ENCODE peak calls at places on chromosomes 16 and 17, in seven cellular contexts. One of them, this sample, is unnamed.

GRCh38 chr16:80680046-80680445 is 124.4 kb downstream of the CDYL2 start:
- DNase-seq in AG04449: no peak
- DNase-seq in GM06990: no peak
- DNase-seq in AG10803: no peak
- DNase-seq in endothelial cell: no peak
- DNase-seq in lung: no peak
- DNase-seq in adrenal gland: no peak
- DNase-seq in this sample: no peak

GRCh38 chr17:68290955-68291835 is at the start of the genes ARSG and SLC16A6:
- DNase-seq in adrenal gland: no peak
- DNase-seq in lung: peak
- DNase-seq in AG10803: no peak
- DNase-seq in AG04449: no peak
- DNase-seq in GM06990: peak
- DNase-seq in endothelial cell: peak
- DNase-seq in this sample: peak

GRCh38 chr16:73888840-73889577 is 407.6 kb upstream of the PSMD7 start:
- DNase-seq in lung: no peak
- DNase-seq in AG10803: no peak
- DNase-seq in AG04449: no peak
- DNase-seq in GM06990: no peak
- DNase-seq in endothelial cell: no peak
- DNase-seq in adrenal gland: no peak
- DNase-seq in this sample: no peak

GRCh38 chr17:68238894-68239293 is 8.9 kb upstream of the AMZ2 start:
- DNase-seq in AG10803: no peak
- DNase-seq in lung: no peak
- DNase-seq in adrenal gland: no peak
- DNase-seq in GM06990: no peak
- DNase-seq in AG04449: no peak
- DNase-seq in endothelial cell: no peak
- DNase-seq in this sample: no peak

GRCh38 chr17:7440823-7441174 is 1.5 kb downstream of the FGF11 start:
- DNase-seq in lung: no peak
- DNase-seq in AG10803: no peak
- DNase-seq in AG04449: no peak
- DNase-seq in adrenal gland: peak
- DNase-seq in endothelial cell: peak
- DNase-seq in GM06990: peak
- DNase-seq in this sample: no peak

GRCh38 chr16:11994187-11995119 is 17.9 kb downstream of the SNX29 start:
- DNase-seq in lung: no peak
- DNase-seq in GM06990: no peak
- DNase-seq in AG04449: no peak
- DNase-seq in endothelial cell: no peak
- DNase-seq in adrenal gland: peak
- DNase-seq in AG10803: no peak
- DNase-seq in this sample: peak

GRCh38 chr17:82213251-82214011 is 789 bp upstream of the CCDC57 start:
- DNase-seq in AG04449: peak
- DNase-seq in GM06990: peak
- DNase-seq in lung: no peak
- DNase-seq in endothelial cell: no peak
- DNase-seq in adrenal gland: peak
- DNase-seq in AG10803: peak
- DNase-seq in this sample: peak

GRCh38 chr16:2985893-2986355 is 5.7 kb upstream of the PKMYT1 start:
- DNase-seq in adrenal gland: no peak
- DNase-seq in AG10803: no peak
- DNase-seq in lung: no peak
- DNase-seq in AG04449: no peak
- DNase-seq in endothelial cell: no peak
- DNase-seq in GM06990: no peak
- DNase-seq in this sample: no peak

GRCh38 chr17:43092891-43093290 is 32.3 kb downstream of the BRCA1 start:
- DNase-seq in GM06990: no peak
- DNase-seq in AG10803: peak
- DNase-seq in endothelial cell: no peak
- DNase-seq in lung: no peak
- DNase-seq in AG04449: no peak
- DNase-seq in adrenal gland: no peak
- DNase-seq in this sample: no peak

GRCh38 chr17:28031174-28031573 is 11.3 kb upstream of the NLK start:
- DNase-seq in endothelial cell: no peak
- DNase-seq in adrenal gland: no peak
- DNase-seq in AG04449: no peak
- DNase-seq in lung: no peak
- DNase-seq in AG10803: no peak
- DNase-seq in GM06990: no peak
- DNase-seq in this sample: no peak

GRCh38 chr17:38322156-38322779 is 21.5 kb downstream of the GPR179 start:
- DNase-seq in lung: peak
- DNase-seq in AG04449: no peak
- DNase-seq in endothelial cell: peak
- DNase-seq in adrenal gland: peak
- DNase-seq in AG10803: peak
- DNase-seq in GM06990: no peak
- DNase-seq in this sample: peak

GRCh38 chr16:21060027-21060510 is 90.6 kb downstream of the DNAH3 start:
- DNase-seq in lung: no peak
- DNase-seq in AG04449: no peak
- DNase-seq in adrenal gland: no peak
- DNase-seq in GM06990: no peak
- DNase-seq in AG10803: no peak
- DNase-seq in endothelial cell: no peak
- DNase-seq in this sample: no peak

GRCh38 chr16:19718624-19718965 is 524 bp downstream of the IQCK start:
- DNase-seq in endothelial cell: no peak
- DNase-seq in adrenal gland: peak
- DNase-seq in AG04449: no peak
- DNase-seq in GM06990: no peak
- DNase-seq in lung: no peak
- DNase-seq in AG10803: no peak
- DNase-seq in this sample: no peak

GRCh38 chr16:77853125-77853524 is 64.8 kb downstream of the VAT1L start:
- DNase-seq in GM06990: no peak
- DNase-seq in AG04449: no peak
- DNase-seq in lung: no peak
- DNase-seq in endothelial cell: no peak
- DNase-seq in AG10803: no peak
- DNase-seq in adrenal gland: no peak
- DNase-seq in this sample: no peak

GRCh38 chr17:6544011-6544370 is 12.4 kb downstream of the PITPNM3 start:
- DNase-seq in AG04449: no peak
- DNase-seq in endothelial cell: no peak
- DNase-seq in GM06990: no peak
- DNase-seq in adrenal gland: no peak
- DNase-seq in lung: no peak
- DNase-seq in AG10803: no peak
- DNase-seq in this sample: no peak

GRCh38 chr16:56409195-56409594 is 16.1 kb downstream of the AMFR start:
- DNase-seq in lung: no peak
- DNase-seq in GM06990: no peak
- DNase-seq in adrenal gland: no peak
- DNase-seq in AG10803: peak
- DNase-seq in endothelial cell: no peak
- DNase-seq in AG04449: no peak
- DNase-seq in this sample: no peak

GRCh38 chr17:69783865-69784264 is 291.2 kb upstream of the KCNJ16 start:
- DNase-seq in endothelial cell: no peak
- DNase-seq in AG04449: no peak
- DNase-seq in GM06990: no peak
- DNase-seq in AG10803: no peak
- DNase-seq in adrenal gland: no peak
- DNase-seq in lung: no peak
- DNase-seq in this sample: no peak

GRCh38 chr16:22924492-22924891 is 110.5 kb downstream of the HS3ST2 start:
- DNase-seq in AG10803: no peak
- DNase-seq in endothelial cell: no peak
- DNase-seq in lung: no peak
- DNase-seq in GM06990: no peak
- DNase-seq in AG04449: no peak
- DNase-seq in adrenal gland: no peak
- DNase-seq in this sample: no peak

GRCh38 chr17:13085578-13085977 is 67.8 kb upstream of the ELAC2 start:
- DNase-seq in endothelial cell: no peak
- DNase-seq in adrenal gland: no peak
- DNase-seq in lung: no peak
- DNase-seq in AG10803: no peak
- DNase-seq in GM06990: no peak
- DNase-seq in AG04449: no peak
- DNase-seq in this sample: no peak

GRCh38 chr17:36816214-36816613 is 121.1 kb upstream of the LHX1 start:
- DNase-seq in AG10803: no peak
- DNase-seq in GM06990: no peak
- DNase-seq in AG04449: no peak
- DNase-seq in endothelial cell: no peak
- DNase-seq in adrenal gland: no peak
- DNase-seq in lung: no peak
- DNase-seq in this sample: no peak

GRCh38 chr16:84823484-84823883 is 3.7 kb downstream of the CRISPLD2 start:
- DNase-seq in AG04449: no peak
- DNase-seq in GM06990: no peak
- DNase-seq in endothelial cell: no peak
- DNase-seq in adrenal gland: no peak
- DNase-seq in AG10803: peak
- DNase-seq in lung: no peak
- DNase-seq in this sample: no peak

GRCh38 chr17:67245694-67246397 is 850 bp upstream of the HELZ start:
- DNase-seq in GM06990: peak
- DNase-seq in AG04449: no peak
- DNase-seq in AG10803: no peak
- DNase-seq in endothelial cell: peak
- DNase-seq in adrenal gland: peak
- DNase-seq in lung: peak
- DNase-seq in this sample: peak

GRCh38 chr17:58329035-58329807 is 626 bp upstream of the TSPOAP1 start:
- DNase-seq in endothelial cell: no peak
- DNase-seq in AG04449: no peak
- DNase-seq in adrenal gland: peak
- DNase-seq in lung: peak
- DNase-seq in AG10803: no peak
- DNase-seq in GM06990: peak
- DNase-seq in this sample: peak
- TF ChIP-seq CTCF in endothelial cell: no peak
- TF ChIP-seq CTCF in AG04449: peak
- TF ChIP-seq CTCF in adrenal gland: no peak
- TF ChIP-seq CTCF in lung: no peak
- TF ChIP-seq CTCF in AG10803: peak
- TF ChIP-seq CTCF in GM06990: peak
- TF ChIP-seq CTCF in this sample: no peak

GRCh38 chr16:17261197-17261858 is 209.4 kb downstream of the XYLT1 start:
- DNase-seq in AG10803: no peak
- DNase-seq in adrenal gland: no peak
- DNase-seq in AG04449: no peak
- DNase-seq in GM06990: no peak
- DNase-seq in lung: no peak
- DNase-seq in endothelial cell: no peak
- DNase-seq in this sample: no peak

GRCh38 chr16:17258848-17259713 is 211.7 kb downstream of the XYLT1 start:
- DNase-seq in adrenal gland: no peak
- DNase-seq in AG10803: no peak
- DNase-seq in endothelial cell: no peak
- DNase-seq in lung: peak
- DNase-seq in AG04449: no peak
- DNase-seq in GM06990: peak
- DNase-seq in this sample: no peak

GRCh38 chr16:17258077-17258599 is 212.6 kb downstream of the XYLT1 start:
- DNase-seq in GM06990: no peak
- DNase-seq in AG04449: no peak
- DNase-seq in endothelial cell: no peak
- DNase-seq in lung: no peak
- DNase-seq in adrenal gland: no peak
- DNase-seq in AG10803: no peak
- DNase-seq in this sample: no peak

GRCh38 chr16:17260271-17260849 is 210.4 kb downstream of the XYLT1 start:
- DNase-seq in adrenal gland: no peak
- DNase-seq in GM06990: no peak
- DNase-seq in AG10803: no peak
- DNase-seq in lung: no peak
- DNase-seq in endothelial cell: no peak
- DNase-seq in AG04449: no peak
- DNase-seq in this sample: no peak

DNA sequence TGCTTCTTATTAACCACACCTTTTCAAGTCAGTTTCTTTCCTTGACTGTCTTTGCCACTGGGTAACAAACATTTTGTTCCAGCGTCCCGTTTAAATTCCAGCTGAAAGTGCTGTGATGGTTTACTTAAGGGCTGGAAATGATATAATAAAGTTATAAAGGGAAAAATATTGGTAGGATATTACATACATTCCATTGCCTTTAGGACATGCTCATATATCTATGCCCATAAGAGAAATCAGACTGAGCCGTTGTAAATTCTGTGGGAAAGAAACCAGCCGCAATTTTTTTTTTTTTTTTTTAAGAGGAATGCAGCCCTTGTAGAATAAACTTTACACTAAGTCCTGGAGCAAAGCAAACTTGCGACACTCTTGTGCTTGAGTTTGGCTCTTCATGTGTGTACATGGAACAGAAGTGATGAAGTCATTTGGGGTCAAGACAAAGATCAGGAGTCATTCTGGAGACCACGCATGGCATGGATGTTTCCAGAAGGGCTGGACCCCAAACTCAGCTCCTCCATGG is 210.9 kb downstream of the XYLT1 start:
- DNase-seq in adrenal gland: no peak
- DNase-seq in endothelial cell: no peak
- DNase-seq in AG10803: no peak
- DNase-seq in GM06990: no peak
- DNase-seq in lung: no peak
- DNase-seq in AG04449: no peak
- DNase-seq in this sample: no peak
- TF ChIP-seq CTCF in adrenal gland: no peak
- TF ChIP-seq CTCF in endothelial cell: no peak
- TF ChIP-seq CTCF in AG10803: no peak
- TF ChIP-seq CTCF in GM06990: no peak
- TF ChIP-seq CTCF in lung: no peak
- TF ChIP-seq CTCF in AG04449: no peak
- TF ChIP-seq CTCF in this sample: no peak

DNA sequence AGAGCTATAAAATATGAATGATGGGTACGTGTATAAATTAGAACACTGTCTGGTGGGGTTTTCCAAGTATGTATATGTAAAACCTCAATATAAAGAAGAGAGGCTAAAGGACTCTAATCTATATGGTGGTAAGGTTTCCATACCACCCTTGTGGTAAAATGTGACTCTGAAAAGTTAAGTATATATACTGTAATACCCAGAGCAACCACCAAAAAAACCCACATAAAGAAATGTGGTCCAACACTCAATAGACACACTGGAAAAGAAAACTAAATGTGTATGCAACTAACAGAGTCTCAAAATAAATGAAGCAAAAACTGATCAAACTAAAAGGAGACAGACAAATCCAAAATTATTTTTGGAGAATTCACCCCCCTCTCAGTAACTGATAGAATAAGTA is 72.2 kb downstream of the XPO6 start:
- DNase-seq in lung: no peak
- DNase-seq in AG04449: no peak
- DNase-seq in adrenal gland: no peak
- DNase-seq in endothelial cell: no peak
- DNase-seq in GM06990: no peak
- DNase-seq in AG10803: no peak
- DNase-seq in this sample: no peak
- TF ChIP-seq CTCF in lung: no peak
- TF ChIP-seq CTCF in AG04449: no peak
- TF ChIP-seq CTCF in adrenal gland: no peak
- TF ChIP-seq CTCF in endothelial cell: peak
- TF ChIP-seq CTCF in GM06990: no peak
- TF ChIP-seq CTCF in AG10803: no peak
- TF ChIP-seq CTCF in this sample: no peak

GRCh38 chr17:9241774-9242496 is 220.6 kb downstream of the NTN1 start:
- DNase-seq in lung: no peak
- DNase-seq in GM06990: no peak
- DNase-seq in endothelial cell: no peak
- DNase-seq in adrenal gland: no peak
- DNase-seq in AG10803: no peak
- DNase-seq in AG04449: no peak
- DNase-seq in this sample: no peak
- TF ChIP-seq CTCF in lung: no peak
- TF ChIP-seq CTCF in GM06990: no peak
- TF ChIP-seq CTCF in endothelial cell: no peak
- TF ChIP-seq CTCF in adrenal gland: no peak
- TF ChIP-seq CTCF in AG10803: no peak
- TF ChIP-seq CTCF in AG04449: no peak
- TF ChIP-seq CTCF in this sample: no peak